ENCODE peak calls at places on chromosomes 16 and 17, in ten cellular contexts. G is upper lobe of right lung, K is astrocyte of the spinal cord, L is tibial nerve, E is fibroblast of lung, O is progenitor cell of endocrine pancreas, D is epithelial cell of esophagus, I is psoas muscle, T is osteoblast, M is GM12864. U is an unnamed sample.

GRCh38 chr16:3654249-3654991 is at the start of gene DNASE1:
- DNase-seq in T (peak), E (peak), G (peak), D (peak), O (peak), K (peak), I (peak), M (peak), L (peak), U (peak)

GRCh38 chr17:79892457-79893236 is 53.4 kb upstream of the CBX4 start:
- DNase-seq in T (no peak), L (no peak), D (peak), K (no peak), I (no peak), G (no peak), M (no peak), O (no peak), E (no peak), U (peak)

GRCh38 chr16:66858740-66859396 is 14.7 kb downstream of the CA7 start:
- DNase-seq in E (peak), M (no peak), O (no peak), D (peak), I (peak), G (peak), T (peak), K (peak), L (no peak), U (peak)

GRCh38 chr17:44222112-44222869 is 2.8 kb upstream of the UBTF start:
- DNase-seq in L (peak), O (no peak), I (peak), M (no peak), K (peak), D (peak), E (peak), T (peak), G (peak), U (peak)

GRCh38 chr16:26598061-26598460 is 468.7 kb upstream of the C16orf82 start:
- DNase-seq in G (no peak), L (no peak), D (no peak), T (no peak), E (no peak), I (no peak), K (no peak), M (no peak), O (no peak), U (no peak)

GRCh38 chr17:28521296-28522085 is 15.3 kb downstream of the FOXN1 start:
- DNase-seq in G (no peak), O (no peak), D (no peak), K (no peak), I (no peak), L (no peak), E (no peak), M (no peak), T (peak), U (no peak)

GRCh38 chr16:79698341-79698753 is 97.8 kb upstream of the MAF start:
- DNase-seq in E (peak), L (peak), T (no peak), O (no peak), I (no peak), D (no peak), K (peak), M (no peak), G (no peak), U (no peak)

GRCh38 chr17:57900991-57901743 is 51.3 kb upstream of the MRPS23 start:
- DNase-seq in I (peak), M (no peak), D (peak), O (no peak), E (no peak), G (no peak), T (no peak), L (no peak), K (no peak), U (peak)

GRCh38 chr17:48597775-48598631 is 4.4 kb upstream of the HOXB5 start:
- DNase-seq in G (no peak), T (no peak), D (no peak), E (peak), I (peak), L (no peak), M (no peak), K (peak), O (no peak), U (peak)

GRCh38 chr17:44219636-44220210 is at the start of gene UBTF:
- DNase-seq in I (peak), G (peak), M (no peak), T (peak), K (peak), E (peak), L (no peak), O (peak), D (peak), U (peak)

GRCh38 chr16:86683441-86684194 is 105.3 kb downstream of the FOXL1 start:
- DNase-seq in G (no peak), K (no peak), T (no peak), L (no peak), M (no peak), I (no peak), O (no peak), D (no peak), E (no peak), U (no peak)

GRCh38 chr17:48335858-48336500 is 94.0 kb downstream of the SKAP1 start:
- DNase-seq in E (peak), M (no peak), D (peak), I (no peak), L (no peak), K (peak), O (no peak), T (no peak), G (no peak), U (peak)

GRCh38 chr17:1709403-1709891 is 730 bp downstream of the TLCD2 start:
- DNase-seq in L (no peak), M (no peak), O (no peak), T (peak), E (no peak), K (no peak), D (no peak), I (peak), G (no peak), U (peak)

GRCh38 chr17:57679906-57680695 is 65.0 kb downstream of the CCDC182 start:
- DNase-seq in K (no peak), M (no peak), O (no peak), E (no peak), D (no peak), I (no peak), G (no peak), T (no peak), L (no peak), U (no peak)

GRCh38 chr17:17837966-17838962 is 1.5 kb upstream of the SREBF1 start:
- DNase-seq in K (peak), I (peak), O (no peak), D (peak), T (peak), M (no peak), L (peak), E (peak), G (peak), U (peak)

GRCh38 chr16:12082207-12082606 is 105.7 kb downstream of the SNX29 start:
- DNase-seq in L (no peak), G (no peak), I (peak), D (no peak), T (no peak), O (no peak), K (no peak), E (no peak), M (no peak), U (no peak)

GRCh38 chr17:9217151-9218067 is 196.1 kb downstream of the NTN1 start:
- DNase-seq in M (no peak), T (peak), K (peak), O (no peak), L (no peak), D (peak), G (no peak), E (peak), I (no peak), U (peak)

GRCh38 chr17:2025220-2025621 is at the start of gene RTN4RL1:
- DNase-seq in D (peak), G (peak), T (peak), K (peak), E (peak), O (peak), I (peak), L (peak), M (no peak), U (peak)

GRCh38 chr17:81726004-81726403 is 13.9 kb downstream of the SLC25A10 start:
- DNase-seq in D (peak), I (no peak), O (no peak), G (peak), K (no peak), M (no peak), E (no peak), L (no peak), T (no peak), U (no peak)

GRCh38 chr17:63275968-63276349 is 170.1 kb downstream of the CYB561 start:
- DNase-seq in L (no peak), I (no peak), D (no peak), M (no peak), K (no peak), G (no peak), T (peak), O (no peak), E (peak), U (no peak)

GRCh38 chr16:68257906-68258800 is 6.2 kb upstream of the SLC7A6 start:
- DNase-seq in T (peak), D (peak), G (peak), M (no peak), K (peak), L (no peak), I (peak), E (peak), O (no peak), U (peak)

GRCh38 chr17:77882040-77882439 is 76.5 kb upstream of the TNRC6C start:
- DNase-seq in D (no peak), M (no peak), L (no peak), G (no peak), K (no peak), T (no peak), O (no peak), E (no peak), I (peak), U (no peak)

GRCh38 chr17:82876602-82877391 is 37.0 kb upstream of the ZNF750 start:
- DNase-seq in D (peak), L (peak), T (peak), M (no peak), G (peak), K (peak), O (peak), E (peak), I (peak), U (peak)

GRCh38 chr16:79613009-79613408 is 12.5 kb upstream of the MAF start:
- DNase-seq in E (peak), K (peak), I (no peak), D (peak), L (no peak), O (no peak), T (no peak), G (no peak), M (no peak), U (peak)

GRCh38 chr17:924711-925480 is 54.7 kb downstream of the NXN start:
- DNase-seq in D (peak), E (no peak), M (no peak), K (no peak), T (no peak), I (peak), L (no peak), O (no peak), G (no peak), U (peak)

GRCh38 chr17:49851387-49852291 is 3.8 kb upstream of the TAC4 start:
- DNase-seq in D (peak), L (peak), T (peak), K (peak), M (no peak), E (peak), I (peak), G (peak), O (peak), U (peak)

GRCh38 chr16:89355686-89356085 is 134.7 kb downstream of the ANKRD11 start:
- DNase-seq in L (no peak), T (peak), D (no peak), G (no peak), M (no peak), O (no peak), E (no peak), I (no peak), K (no peak), U (no peak)

GRCh38 chr16:66741131-66741900 is 10.1 kb downstream of the DYNC1LI2 start:
- DNase-seq in D (peak), E (peak), M (no peak), T (peak), K (peak), G (peak), O (no peak), I (peak), L (peak), U (peak)

GRCh38 chr16:78877114-78877513 is 723.4 kb downstream of the MAF start:
- DNase-seq in I (no peak), T (no peak), K (no peak), O (no peak), G (no peak), E (no peak), L (no peak), D (no peak), M (no peak), U (no peak)

GRCh38 chr17:41163828-41164227 is 3.3 kb upstream of the KRTAP4-4 start:
- DNase-seq in M (no peak), G (no peak), D (peak), L (no peak), E (no peak), O (no peak), I (no peak), K (no peak), T (peak), U (no peak)

GRCh38 chr17:28317965-28318758 is 838 bp upstream of the TMEM97 start:
- DNase-seq in D (no peak), M (no peak), L (no peak), I (no peak), K (no peak), T (no peak), O (peak), G (no peak), E (no peak), U (no peak)

GRCh38 chr17:40598021-40598927 is 33.0 kb upstream of the CCR7 start:
- DNase-seq in O (no peak), K (no peak), I (no peak), L (no peak), G (peak), T (no peak), M (peak), D (no peak), E (no peak), U (no peak)

GRCh38 chr16:13333336-13333735 is 431.9 kb downstream of the SHISA9 start:
- DNase-seq in M (no peak), O (no peak), G (no peak), D (no peak), T (no peak), I (no peak), K (no peak), E (no peak), L (no peak), U (no peak)

GRCh38 chr16:13335894-13336293 is 434.5 kb downstream of the SHISA9 start:
- DNase-seq in L (no peak), E (no peak), O (no peak), T (no peak), K (no peak), I (no peak), G (no peak), D (no peak), M (no peak), U (no peak)

GRCh38 chr16:13331918-13332317 is 430.5 kb downstream of the SHISA9 start:
- DNase-seq in O (no peak), T (no peak), L (no peak), K (no peak), E (no peak), G (no peak), I (no peak), D (no peak), M (no peak), U (no peak)

GRCh38 chr16:13337482-13337881 is 436.1 kb downstream of the SHISA9 start:
- DNase-seq in K (no peak), I (no peak), L (no peak), D (no peak), E (no peak), O (no peak), G (no peak), T (no peak), M (no peak), U (no peak)

DNA sequence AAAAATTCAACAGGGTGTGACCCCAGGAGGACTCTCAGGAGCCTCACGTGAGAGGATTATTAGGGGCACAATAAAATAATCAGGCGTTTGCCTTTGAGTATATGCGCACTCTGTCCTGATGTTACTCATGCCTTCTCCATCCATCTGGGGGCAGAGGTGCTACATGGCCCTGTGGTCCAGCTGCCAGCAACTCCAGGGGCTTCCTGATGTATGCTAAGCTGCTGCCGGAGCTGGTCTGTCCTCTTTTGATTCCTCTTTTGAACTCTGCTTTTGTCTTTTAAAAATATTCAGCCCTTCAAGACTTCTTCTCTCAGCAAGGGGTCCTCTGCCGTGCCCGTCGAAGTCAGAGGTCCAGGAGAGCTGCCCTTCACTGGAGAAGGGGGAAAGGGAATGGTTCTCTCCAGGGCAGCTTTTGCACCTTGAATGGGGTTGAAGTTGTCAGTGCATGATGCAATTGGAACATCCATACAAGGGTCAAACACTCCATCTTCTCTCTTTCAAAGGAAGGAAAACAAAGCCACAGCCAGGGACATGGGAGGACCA is 431.4 kb downstream of the SHISA9 start:
- DNase-seq in O (no peak), T (no peak), E (no peak), D (no peak), I (no peak), M (no peak), G (no peak), K (no peak), L (no peak), U (no peak)
- TF ChIP-seq CTCF in O (no peak), T (no peak), E (no peak), D (no peak), I (no peak), M (no peak), G (no peak), K (no peak), L (no peak), U (no peak)

DNA sequence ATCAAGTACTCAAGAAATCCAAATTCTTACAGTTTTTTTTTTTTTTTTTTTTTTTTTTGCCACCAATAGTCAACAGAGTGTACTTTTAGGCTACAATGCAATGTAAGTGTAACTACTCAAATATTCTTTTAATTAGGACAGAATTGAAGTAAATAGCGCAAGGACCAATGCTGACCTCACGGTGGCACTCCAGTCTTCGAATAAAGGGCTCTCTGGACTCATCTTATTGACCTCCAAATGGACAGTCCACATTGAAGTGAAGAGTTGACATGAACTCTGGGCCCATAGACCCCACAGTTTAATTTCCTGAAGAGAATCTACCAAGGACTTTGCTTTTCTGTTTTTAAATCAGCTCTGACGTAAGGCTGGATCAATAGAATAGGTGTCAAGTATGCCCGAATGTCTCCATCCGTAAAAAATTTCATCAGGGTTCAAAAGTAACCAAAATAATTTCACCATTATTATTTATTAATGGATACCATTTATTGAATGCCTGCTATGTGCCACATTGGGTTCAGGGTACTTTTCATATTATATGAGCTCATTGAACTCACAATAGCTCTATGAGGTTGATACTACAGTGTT is 7.3 kb upstream of the DDX52 start:
- DNase-seq in O (no peak), D (peak), G (no peak), T (no peak), L (no peak), K (peak), E (peak), M (no peak), I (no peak), U (peak)
- TF ChIP-seq CTCF in O (peak), D (peak), G (peak), T (peak), L (no peak), K (peak), E (peak), M (peak), I (peak), U (peak)

GRCh38 chr16:85105475-85105874 is 6.8 kb downstream of the CIBAR2 start:
- DNase-seq in E (no peak), K (no peak), G (no peak), I (no peak), O (no peak), M (no peak), L (no peak), D (no peak), T (peak), U (no peak)

GRCh38 chr16:85103096-85104079 is 8.9 kb downstream of the CIBAR2 start:
- DNase-seq in D (no peak), M (no peak), O (no peak), L (no peak), E (no peak), I (no peak), T (peak), K (no peak), G (no peak), U (no peak)

GRCh38 chr16:85102106-85102630 is 10.1 kb downstream of the CIBAR2 start:
- DNase-seq in G (no peak), D (no peak), L (no peak), I (no peak), O (no peak), E (no peak), T (peak), K (no peak), M (no peak), U (no peak)

GRCh38 chr16:85104821-85105391 is 7.4 kb downstream of the CIBAR2 start:
- DNase-seq in K (no peak), T (peak), M (no peak), O (no peak), E (no peak), L (no peak), G (no peak), D (peak), I (peak), U (no peak)

DNA sequence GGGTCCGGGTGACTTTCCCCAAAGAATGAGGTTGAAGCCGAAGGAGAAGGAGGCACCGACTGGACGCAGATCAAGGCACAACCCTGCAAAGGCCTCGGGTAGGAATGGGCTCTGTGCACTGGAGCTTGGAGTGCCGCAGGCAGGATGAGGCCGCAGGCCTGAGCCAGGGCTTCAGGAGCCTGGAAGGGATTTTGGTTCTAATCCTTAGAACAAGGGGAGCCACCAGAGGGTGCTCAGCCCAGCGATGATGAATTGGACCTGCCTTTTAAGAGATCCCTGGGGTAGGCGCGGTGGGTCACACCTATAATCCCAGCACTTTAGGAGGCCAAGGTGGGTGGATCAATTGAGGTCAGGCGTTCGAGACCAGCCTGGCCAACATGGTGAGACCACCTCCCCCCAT is 8.1 kb downstream of the CIBAR2 start:
- DNase-seq in L (no peak), I (no peak), O (no peak), E (no peak), G (no peak), T (peak), K (no peak), M (no peak), D (no peak), U (no peak)
- TF ChIP-seq CTCF in L (no peak), I (no peak), O (no peak), E (peak), G (no peak), T (no peak), K (no peak), M (no peak), D (no peak), U (no peak)

GRCh38 chr16:28879841-28880588 is 1.7 kb downstream of the ATP2A1 start:
- DNase-seq in O (peak), E (peak), M (peak), D (peak), T (peak), K (peak), L (peak), G (peak), I (peak), U (peak)
- TF ChIP-seq CTCF in O (no peak), E (no peak), M (no peak), D (peak), T (no peak), K (no peak), L (peak), G (no peak), I (no peak), U (no peak)

DNA sequence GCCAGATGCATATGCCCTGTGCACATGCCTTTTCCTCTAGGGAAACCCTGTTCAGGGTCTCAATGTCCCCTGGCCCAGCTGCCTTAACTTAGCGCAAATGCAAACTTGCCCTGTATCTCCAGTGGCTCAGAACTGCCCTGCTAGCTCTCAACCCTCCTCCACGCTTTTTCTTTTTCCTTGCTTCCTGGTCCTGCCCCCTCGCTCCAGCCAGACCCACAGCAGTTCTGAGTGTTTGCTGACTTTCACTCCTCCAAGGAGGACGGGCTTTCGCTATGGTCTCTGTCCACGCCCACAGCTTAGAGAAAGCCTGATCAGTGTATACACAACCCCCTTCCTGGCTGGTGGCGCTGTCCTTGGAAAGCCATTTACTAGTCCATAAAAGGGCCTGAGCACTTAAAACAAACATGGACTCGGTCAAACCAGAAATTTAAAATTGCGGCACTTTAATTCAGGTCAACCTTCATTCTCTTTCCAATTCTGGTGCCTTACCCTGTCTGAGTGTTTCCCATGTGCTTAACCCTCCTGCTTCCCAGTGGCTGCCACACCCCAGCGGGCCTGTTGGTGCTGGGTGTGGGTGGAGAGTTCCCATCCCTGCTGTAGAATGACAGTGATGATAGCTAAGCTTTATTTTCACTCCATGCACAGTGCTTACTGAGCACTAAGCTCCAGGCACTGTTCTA is 15.6 kb upstream of the TMEM98 start:
- DNase-seq in K (peak), D (peak), L (peak), E (peak), T (peak), O (peak), G (peak), I (no peak), M (no peak), U (no peak)
- TF ChIP-seq CTCF in K (no peak), D (no peak), L (no peak), E (peak), T (no peak), O (peak), G (peak), I (no peak), M (no peak), U (no peak)

U was measured in MCF 10A.